ENCODE peak calls at places on chromosomes 13 and 19, in five cellular contexts. O is fibroblast of pulmonary artery; F is activated CD8-positive, alpha-beta T cell treated with anti-CD3 and anti-CD28 coated beads, Interleukin-2, amount 10 ng/mL, durations not matched to agents 7 days and 5 days; L is naive B cell; W is NCI-H1105. P is an unnamed sample.

GRCh38 chr13:97715763-97716162 is 237.7 kb upstream of the IPO5 start:
- DNase-seq in F (no peak), O (peak), W (no peak), L (no peak), P (no peak)

GRCh38 chr13:67139551-67139950 is 90.6 kb downstream of the PCDH9 start:
- DNase-seq in O (no peak), F (no peak), W (peak), L (no peak), P (no peak)

GRCh38 chr19:1411255-1412191 is 4.1 kb downstream of the DAZAP1 start:
- DNase-seq in O (peak), L (no peak), F (peak), W (no peak), P (no peak)

GRCh38 chr19:18995804-18996241 is 37.5 kb downstream of the SUGP2 start:
- DNase-seq in L (no peak), O (peak), F (peak), W (no peak), P (peak)

GRCh38 chr19:44795398-44795987 is 13.4 kb upstream of the BCAM start:
- DNase-seq in L (no peak), O (no peak), F (no peak), W (no peak), P (no peak)

GRCh38 chr19:50315773-50316448 is 13.3 kb downstream of the KCNC3 start:
- DNase-seq in W (peak), L (no peak), F (no peak), O (no peak), P (peak)

GRCh38 chr13:44710576-44710975 is 134.4 kb upstream of the TSC22D1 start:
- DNase-seq in F (no peak), L (no peak), O (peak), W (no peak), P (no peak)

GRCh38 chr13:80605007-80605406 is 264.1 kb upstream of the SPRY2 start:
- DNase-seq in W (no peak), O (no peak), L (no peak), F (no peak), P (no peak)

GRCh38 chr13:25149670-25150069 is 22.4 kb downstream of the AMER2 start:
- DNase-seq in L (no peak), O (no peak), W (no peak), F (no peak), P (no peak)

GRCh38 chr19:58439576-58440554 is at the start of gene ZNF132:
- DNase-seq in F (peak), W (peak), L (peak), O (peak), P (no peak)

GRCh38 chr19:18543814-18544475 is 572 bp upstream of the FKBP8 start:
- DNase-seq in O (peak), F (peak), W (no peak), L (peak), P (peak)

GRCh38 chr13:39506559-39507390 is 96.2 kb downstream of the LHFPL6 start:
- DNase-seq in F (no peak), O (no peak), W (no peak), L (no peak), P (no peak)

GRCh38 chr13:42320375-42320787 is 48.4 kb downstream of the AKAP11 start:
- DNase-seq in O (no peak), F (no peak), L (no peak), W (no peak), P (no peak)

GRCh38 chr19:32407004-32407992 is 1.7 kb downstream of the DPY19L3 start:
- DNase-seq in W (no peak), L (no peak), F (no peak), O (peak), P (peak)

GRCh38 chr19:2337329-2337707 is 8.8 kb downstream of the SPPL2B start:
- DNase-seq in L (no peak), O (peak), W (no peak), F (no peak), P (no peak)

GRCh38 chr19:38319421-38320258 is at the start of gene KCNK6:
- DNase-seq in O (peak), W (no peak), L (peak), F (peak), P (no peak)

GRCh38 chr13:44523176-44524017 is 52.7 kb downstream of the TSC22D1 start:
- DNase-seq in F (no peak), L (no peak), W (no peak), O (peak), P (peak)

GRCh38 chr19:55619264-55619663 is 5.1 kb downstream of the ZNF784 start:
- DNase-seq in O (no peak), W (no peak), L (no peak), F (no peak), P (no peak)

GRCh38 chr13:73259061-73259908 is 200.5 kb downstream of the KLF5 start:
- DNase-seq in W (no peak), F (no peak), O (peak), L (no peak), P (no peak)

GRCh38 chr19:42335971-42336370 is 10.5 kb downstream of the MEGF8 start:
- DNase-seq in L (no peak), W (no peak), F (no peak), O (no peak), P (no peak)